ENCODE peak calls at places on chromosomes 13 and 19, in eight cellular contexts. Q is ovary, N is left ventricle myocardium inferior, X is uterus, P is body of pancreas, G is IMR-90, C is PC-3, J is neural progenitor cell. I is an unnamed sample.

GRCh38 chr19:40217027-40217810 is 965 bp downstream of the TTC9B start:
- DNase-seq in G (no peak), P (peak), C (peak), J (peak), X (no peak), N (no peak), Q (no peak), I (no peak)

GRCh38 chr19:18340990-18341868 is 831 bp downstream of the PGPEP1 start:
- DNase-seq in J (peak), Q (peak), P (peak), N (peak), X (peak), G (peak), C (peak), I (peak)

GRCh38 chr19:5547881-5548280 is 19.9 kb downstream of the TINCR start:
- DNase-seq in X (no peak), N (no peak), C (peak), Q (no peak), J (peak), G (peak), P (no peak), I (no peak)

GRCh38 chr19:1355258-1355973 is 28.3 kb upstream of the NDUFS7 start:
- DNase-seq in Q (no peak), J (peak), X (peak), G (no peak), C (peak), P (no peak), N (no peak), I (no peak)

GRCh38 chr13:51330741-51331140 is 8.8 kb upstream of the SERPINE3 start:
- DNase-seq in N (no peak), X (no peak), P (no peak), G (no peak), Q (no peak), C (no peak), J (no peak), I (no peak)

GRCh38 chr19:49119411-49120324 is at the start of gene PPFIA3:
- DNase-seq in G (peak), N (peak), X (peak), J (peak), C (peak), P (peak), Q (peak), I (peak)

GRCh38 chr13:18235756-18236527 is 945.7 kb downstream of the TUBA3C start:
- DNase-seq in C (no peak), J (no peak), Q (no peak), X (no peak), N (no peak), G (no peak), P (no peak), I (no peak)

GRCh38 chr19:50362656-50363424 is 2.6 kb downstream of the NAPSA start:
- DNase-seq in Q (no peak), X (no peak), P (no peak), C (no peak), J (no peak), G (no peak), N (no peak), I (no peak)

GRCh38 chr13:111874981-111875380 is 192.0 kb upstream of the SOX1 start:
- DNase-seq in Q (no peak), N (no peak), P (no peak), C (no peak), X (no peak), G (no peak), J (no peak), I (no peak)

GRCh38 chr19:23823952-23824389 is 65.3 kb upstream of the ZNF681 start:
- DNase-seq in J (peak), P (no peak), C (peak), N (no peak), G (no peak), Q (no peak), X (no peak), I (no peak)

GRCh38 chr13:61024046-61024445 is 391.6 kb downstream of the PCDH20 start:
- DNase-seq in P (no peak), Q (no peak), X (no peak), N (no peak), C (no peak), J (no peak), G (no peak), I (no peak)

GRCh38 chr13:49629196-49629938 is 1.1 kb downstream of the ARL11 start:
- DNase-seq in J (no peak), Q (no peak), G (no peak), X (no peak), C (no peak), N (no peak), P (no peak), I (no peak)

GRCh38 chr19:4201798-4202197 is 19.3 kb downstream of the ANKRD24 start:
- DNase-seq in X (no peak), N (no peak), G (no peak), Q (no peak), J (no peak), P (no peak), C (no peak), I (no peak)

GRCh38 chr13:48142437-48142836 is 47.5 kb upstream of the MED4 start:
- DNase-seq in Q (no peak), X (no peak), N (no peak), J (no peak), C (no peak), G (no peak), P (no peak), I (no peak)

GRCh38 chr13:74325106-74325505 is 190.9 kb upstream of the KLF12 start:
- DNase-seq in J (no peak), P (peak), Q (peak), C (peak), N (no peak), X (no peak), G (peak), I (no peak)

GRCh38 chr19:45643024-45643926 is 4.1 kb upstream of the EML2 start:
- DNase-seq in J (peak), G (peak), N (peak), P (peak), X (peak), C (peak), Q (peak), I (peak)

GRCh38 chr13:99087954-99088491 is 110.2 kb upstream of the DOCK9 start:
- DNase-seq in C (peak), N (no peak), J (peak), X (no peak), G (no peak), Q (no peak), P (peak), I (peak)

GRCh38 chr13:99086149-99086868 is 108.4 kb upstream of the DOCK9 start:
- DNase-seq in X (peak), C (peak), N (peak), J (peak), Q (peak), G (peak), P (peak), I (peak)

GRCh38 chr13:99086869-99087129 is 108.9 kb upstream of the DOCK9 start:
- DNase-seq in P (no peak), Q (no peak), N (peak), X (no peak), C (no peak), G (no peak), J (no peak), I (no peak)

GRCh38 chr13:99085846-99086148 is 107.9 kb upstream of the DOCK9 start:
- DNase-seq in C (no peak), P (no peak), G (no peak), J (no peak), X (no peak), Q (no peak), N (no peak), I (no peak)

GRCh38 chr13:99087130-99087953 is 109.5 kb upstream of the DOCK9 start:
- DNase-seq in N (peak), P (peak), G (peak), Q (peak), X (peak), J (peak), C (peak), I (peak)
- TF ChIP-seq CTCF in N (peak), P (no peak), G (peak), Q (peak), X (peak), J (peak), C (peak), I (peak)

GRCh38 chr19:7883796-7884570 is 4.3 kb upstream of the LRRC8E start:
- DNase-seq in N (no peak), X (no peak), C (no peak), G (peak), J (no peak), Q (no peak), P (no peak), I (no peak)

GRCh38 chr19:7887408-7888144 is 734 bp upstream of the LRRC8E start:
- DNase-seq in N (no peak), J (no peak), P (no peak), G (no peak), C (no peak), X (no peak), Q (no peak), I (no peak)

GRCh38 chr19:7885818-7886217 is 2.5 kb upstream of the LRRC8E start:
- DNase-seq in J (no peak), P (no peak), C (no peak), Q (no peak), X (no peak), G (no peak), N (no peak), I (no peak)

GRCh38 chr19:7888826-7889217 is 512 bp downstream of the LRRC8E start:
- DNase-seq in N (no peak), X (no peak), C (no peak), G (no peak), P (no peak), Q (no peak), J (no peak), I (no peak)

GRCh38 chr19:7888145-7888825 is at the start of gene LRRC8E:
- DNase-seq in Q (no peak), G (peak), J (peak), C (peak), N (no peak), X (no peak), P (peak), I (no peak)
- H3K27ac ChIP-seq in Q (no peak), G (peak), J (no peak), C (peak), N (no peak), X (no peak), P (peak), I (no peak)

GRCh38 chr13:97366172-97366688 is 67.7 kb upstream of the RAP2A start:
- DNase-seq in X (no peak), N (no peak), C (peak), G (no peak), J (no peak), P (no peak), Q (no peak), I (no peak)
- TF ChIP-seq CTCF in X (no peak), N (no peak), C (peak), G (peak), J (peak), P (no peak), Q (no peak), I (no peak)

GRCh38 chr13:26568132-26568815 is 10.8 kb downstream of the WASF3 start:
- DNase-seq in N (no peak), Q (no peak), C (no peak), P (no peak), X (no peak), G (no peak), J (no peak), I (no peak)
- H3K27ac ChIP-seq in N (no peak), Q (no peak), C (no peak), P (no peak), X (no peak), G (no peak), J (no peak), I (no peak)

GRCh38 chr13:65613004-65613403 is 1617.1 kb downstream of the PCDH9 start:
- DNase-seq in J (peak), Q (no peak), P (no peak), N (no peak), X (no peak), C (peak), G (no peak), I (no peak)
- TF ChIP-seq CTCF in J (peak), Q (no peak), P (no peak), N (no peak), X (no peak), C (peak), G (no peak), I (no peak)

DNA sequence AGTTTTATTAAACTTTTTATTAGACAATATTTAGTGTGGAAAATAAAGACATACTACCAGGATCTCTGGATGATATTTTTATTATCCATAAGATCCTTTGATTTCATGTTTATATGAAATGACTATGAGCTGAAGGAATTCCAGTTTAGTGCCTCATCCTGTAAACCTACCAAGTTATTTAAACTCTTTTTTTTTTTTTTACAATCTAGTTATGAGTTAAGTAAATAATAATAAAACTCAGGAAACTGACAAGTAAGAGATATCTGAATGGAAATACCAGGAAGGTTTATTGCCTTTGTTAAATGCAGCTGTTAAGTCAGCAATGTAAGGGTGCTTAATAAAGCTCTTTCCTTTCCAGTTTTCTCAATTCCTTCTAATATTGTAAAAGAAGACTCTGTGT is 53.9 kb downstream of the RXFP2 start:
- DNase-seq in X (no peak), N (no peak), J (no peak), G (peak), C (peak), P (no peak), Q (no peak), I (no peak)
- H3K27ac ChIP-seq in X (no peak), N (no peak), J (no peak), G (no peak), C (no peak), P (no peak), Q (no peak), I (no peak)

GRCh38 chr13:27953671-27954405 is 15.3 kb downstream of the CDX2 start:
- DNase-seq in N (peak), J (peak), Q (peak), P (peak), C (peak), G (peak), X (peak), I (peak)
- TF ChIP-seq CTCF in N (peak), J (peak), Q (peak), P (peak), C (peak), G (peak), X (peak), I (peak)

DNA sequence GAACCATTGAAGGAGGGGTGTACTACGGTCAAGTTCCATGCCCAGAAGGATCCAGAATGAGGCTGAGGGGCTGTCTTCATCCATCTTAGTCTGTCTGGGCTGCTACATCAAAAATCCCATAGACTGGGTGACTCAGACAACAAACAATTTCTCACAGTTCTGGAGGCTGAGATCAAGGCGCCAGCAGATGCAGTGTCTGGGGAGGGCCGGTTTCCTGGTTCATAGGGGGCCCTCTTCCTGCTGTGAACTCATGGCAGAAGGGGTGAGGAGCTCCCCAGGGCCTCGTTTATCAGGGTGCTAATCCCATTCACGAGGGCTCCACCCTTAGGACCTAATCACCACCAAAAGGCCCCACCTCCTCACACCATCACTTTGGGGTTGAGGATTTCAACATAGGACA is 14.7 kb upstream of the KCTD15 start:
- DNase-seq in P (no peak), G (peak), C (peak), Q (no peak), J (no peak), X (no peak), N (no peak), I (no peak)
- H3K27ac ChIP-seq in P (no peak), G (no peak), C (no peak), Q (no peak), J (no peak), X (no peak), N (no peak), I (no peak)

I was measured in heart right ventricle.